ENCODE peak calls at places on chromosomes 16 and 17, in four cellular contexts. X is H7; F is left ventricle myocardium inferior; D is naive thymus-derived CD8-positive, alpha-beta T cell. S is an unnamed sample.

GRCh38 chr16:21598676-21599157 is 660 bp upstream of the METTL9 start:
- DNase-seq in F (no peak), D (no peak), X (peak; percentile 43), S (no peak)

GRCh38 chr17:81821603-81822311 is 11.3 kb downstream of the MCRIP1 start:
- DNase-seq in X (peak; percentile 88), D (no peak), F (peak; percentile 84), S (no peak)

GRCh38 chr17:74779948-74780400 is 3.8 kb upstream of the NAT9 start:
- DNase-seq in F (peak; percentile 45), D (peak; percentile 78), X (no peak), S (no peak)

GRCh38 chr17:3528604-3529511 is 28.8 kb downstream of the TRPV3 start:
- DNase-seq in X (peak; percentile 59), F (no peak), D (no peak), S (no peak)

GRCh38 chr17:68097161-68097805 is 61.7 kb downstream of the KPNA2 start:
- DNase-seq in F (no peak), X (no peak), D (no peak), S (no peak)

GRCh38 chr16:25110392-25110947 is 1.1 kb upstream of the LCMT1 start:
- DNase-seq in X (no peak), D (no peak), F (no peak), S (no peak)

GRCh38 chr17:3683054-3683511 is 12.9 kb downstream of the P2RX5 start:
- DNase-seq in X (peak; percentile 96), D (peak; percentile 59), F (no peak), S (no peak)

GRCh38 chr17:77445030-77445907 is 304.5 kb downstream of the SEC14L1 start:
- DNase-seq in D (peak; percentile 95), X (no peak), F (no peak), S (no peak)

GRCh38 chr17:13520899-13521572 is 80.7 kb downstream of the HS3ST3A1 start:
- DNase-seq in F (no peak), X (no peak), D (no peak), S (no peak)

GRCh38 chr17:7634384-7634783 is 4.4 kb downstream of the SHBG start:
- DNase-seq in F (peak; percentile 46), X (peak; percentile 89), D (no peak), S (no peak)

GRCh38 chr17:30379303-30380105 is 777 bp downstream of the CPD start:
- DNase-seq in D (peak; percentile 28), F (peak; percentile 20), X (peak; percentile 63), S (no peak)

S was measured in epithelial cell of prostate.